ENCODE peak calls at places on chromosomes 13 and 19, in eight cellular contexts. T, H, J, F, V, L, S and O are unnamed samples.
A peak's percentile ranks its signal among the peaks of the same experiment; 100 is the strongest.

GRCh38 chr19:29665826-29666633 is 769 bp downstream of the PLEKHF1 start:
- DNase-seq in T (no peak), H (peak; percentile 87), J (no peak), F (peak; percentile 33), V (no peak), L (no peak), S (no peak), O (no peak)

GRCh38 chr19:45413497-45413896 is 7.1 kb downstream of the POLR1G start:
- DNase-seq in T (no peak), H (no peak), J (no peak), F (no peak), V (no peak), L (no peak), S (no peak), O (peak; percentile 68)

GRCh38 chr19:50647879-50648615 is 1.2 kb upstream of the C19orf81 start:
- DNase-seq in T (no peak), H (no peak), J (no peak), F (no peak), V (no peak), L (no peak), S (no peak), O (no peak)

GRCh38 chr13:40333238-40333637 is 333.2 kb downstream of the FOXO1 start:
- DNase-seq in T (no peak), H (no peak), J (no peak), F (no peak), V (no peak), L (no peak), S (no peak), O (no peak)

GRCh38 chr19:14979136-14979497 is 547 bp downstream of the SLC1A6 start:
- DNase-seq in T (no peak), H (no peak), J (no peak), F (no peak), V (no peak), L (no peak), S (no peak), O (no peak)

GRCh38 chr19:12733369-12733896 is 1.1 kb downstream of the TRIR start:
- DNase-seq in T (peak; percentile 64), H (peak; percentile 76), J (no peak), F (peak; percentile 38), V (no peak), L (no peak), S (peak; percentile 33), O (peak; percentile 64)

GRCh38 chr19:40144947-40145748 is 46.1 kb upstream of the MAP3K10 start:
- DNase-seq in T (no peak), H (no peak), J (no peak), F (no peak), V (no peak), L (no peak), S (no peak), O (no peak)

GRCh38 chr19:52659013-52659412 is 20.9 kb upstream of the ZNF83 start:
- DNase-seq in T (no peak), H (peak; percentile 17), J (no peak), F (no peak), V (no peak), L (no peak), S (no peak), O (no peak)

GRCh38 chr19:51480590-51480989 is 2.3 kb downstream of the CEACAM18 start:
- DNase-seq in T (no peak), H (no peak), J (no peak), F (no peak), V (no peak), L (no peak), S (no peak), O (peak; percentile 20)

GRCh38 chr13:113599396-113599795 is 14.8 kb downstream of the TFDP1 start:
- DNase-seq in T (no peak), H (no peak), J (no peak), F (no peak), V (no peak), L (no peak), S (no peak), O (no peak)

GRCh38 chr19:29524201-29524911 is 1.4 kb upstream of the VSTM2B start:
- DNase-seq in T (no peak), H (peak; percentile 79), J (no peak), F (peak; percentile 68), V (no peak), L (no peak), S (no peak), O (no peak)

GRCh38 chr19:47679922-47680857 is 33.0 kb upstream of the EHD2 start:
- DNase-seq in T (no peak), H (peak; percentile 61), J (no peak), F (no peak), V (no peak), L (no peak), S (no peak), O (no peak)

GRCh38 chr19:17109962-17110598 is 34.5 kb downstream of the MYO9B start:
- DNase-seq in T (no peak), H (no peak), J (no peak), F (no peak), V (no peak), L (peak; percentile 61), S (no peak), O (no peak)

GRCh38 chr19:48544856-48545750 is 6.9 kb upstream of the SULT2B1 start:
- DNase-seq in T (no peak), H (peak; percentile 88), J (no peak), F (no peak), V (no peak), L (no peak), S (no peak), O (no peak)

GRCh38 chr13:112464720-112465119 is 88.6 kb downstream of the SPACA7 start:
- DNase-seq in T (no peak), H (no peak), J (no peak), F (no peak), V (no peak), L (peak; percentile 7), S (no peak), O (no peak)

GRCh38 chr13:111006508-111007031 is 91.7 kb upstream of the ANKRD10 start:
- DNase-seq in T (peak; percentile 66), H (peak; percentile 44), J (no peak), F (no peak), V (peak; percentile 88), L (peak; percentile 61), S (no peak), O (peak; percentile 97)

GRCh38 chr13:97892717-97893116 is 60.8 kb upstream of the IPO5 start:
- DNase-seq in T (peak; percentile 53), H (no peak), J (no peak), F (no peak), V (no peak), L (no peak), S (no peak), O (peak; percentile 38)

GRCh38 chr13:25406377-25406776 is 34.6 kb downstream of the ATP8A2 start:
- DNase-seq in T (peak; percentile 3), H (peak; percentile 45), J (no peak), F (no peak), V (no peak), L (no peak), S (no peak), O (peak; percentile 8)

GRCh38 chr13:37313383-37313782 is 207.9 kb upstream of the CSNK1A1L start:
- DNase-seq in T (no peak), H (no peak), J (no peak), F (no peak), V (no peak), L (peak; percentile 50), S (no peak), O (peak; percentile 44)

GRCh38 chr19:30122431-30122830 is 180.4 kb downstream of the URI1 start:
- DNase-seq in T (no peak), H (no peak), J (no peak), F (no peak), V (no peak), L (no peak), S (no peak), O (no peak)

GRCh38 chr19:15631817-15632216 is 8.9 kb upstream of the CYP4F3 start:
- DNase-seq in T (no peak), H (peak; percentile 52), J (no peak), F (no peak), V (no peak), L (no peak), S (peak; percentile 16), O (peak; percentile 5)

GRCh38 chr13:39415403-39415802 is 187.6 kb downstream of the LHFPL6 start:
- DNase-seq in T (peak; percentile 54), H (no peak), J (no peak), F (no peak), V (peak; percentile 16), L (no peak), S (no peak), O (peak; percentile 72)

GRCh38 chr13:100298116-100298681 is 209.3 kb downstream of the PCCA start:
- DNase-seq in T (no peak), H (no peak), J (no peak), F (no peak), V (no peak), L (no peak), S (no peak), O (no peak)

GRCh38 chr13:98678741-98679140 is 73.7 kb downstream of the SLC15A1 start:
- DNase-seq in T (no peak), H (no peak), J (no peak), F (no peak), V (no peak), L (no peak), S (no peak), O (no peak)

GRCh38 chr13:31209172-31209818 is 9.5 kb downstream of the B3GLCT start:
- DNase-seq in T (peak; percentile 31), H (peak; percentile 66), J (no peak), F (no peak), V (peak; percentile 51), L (peak; percentile 25), S (no peak), O (peak; percentile 59)

GRCh38 chr13:47025791-47026419 is 129.1 kb upstream of the HTR2A start:
- DNase-seq in T (peak; percentile 53), H (no peak), J (no peak), F (no peak), V (no peak), L (no peak), S (no peak), O (no peak)

GRCh38 chr19:49133621-49134454 is 14.5 kb downstream of the PPFIA3 start:
- DNase-seq in T (peak; percentile 45), H (peak; percentile 95), J (no peak), F (no peak), V (peak; percentile 69), L (peak; percentile 60), S (peak; percentile 53), O (peak; percentile 57)

GRCh38 chr13:81929988-81930387 is 1589.1 kb upstream of the SPRY2 start:
- DNase-seq in T (peak; percentile 1), H (peak; percentile 2), J (no peak), F (no peak), V (no peak), L (no peak), S (no peak), O (peak; percentile 71)

GRCh38 chr19:48258350-48258749 is 2.6 kb upstream of the CARD8 start:
- DNase-seq in T (no peak), H (no peak), J (no peak), F (no peak), V (no peak), L (no peak), S (no peak), O (no peak)

GRCh38 chr19:31139871-31140505 is 209.2 kb downstream of the TSHZ3 start:
- DNase-seq in T (peak; percentile 69), H (no peak), J (no peak), F (no peak), V (no peak), L (no peak), S (no peak), O (peak; percentile 85)

GRCh38 chr19:38709119-38709518 is 35.2 kb downstream of the CAPN12 start:
- DNase-seq in T (no peak), H (no peak), J (no peak), F (no peak), V (no peak), L (no peak), S (no peak), O (no peak)

GRCh38 chr19:38135150-38135998 is 88.6 kb downstream of the DPF1 start:
- DNase-seq in T (no peak), H (no peak), J (no peak), F (no peak), V (no peak), L (no peak), S (no peak), O (peak; percentile 37)

GRCh38 chr19:39341122-39341719 is 1.0 kb upstream of the SAMD4B start:
- DNase-seq in T (no peak), H (peak; percentile 77), J (no peak), F (no peak), V (peak; percentile 33), L (peak; percentile 56), S (peak; percentile 13), O (no peak)

GRCh38 chr13:101417043-101417406 is 717 bp upstream of the NALCN start:
- DNase-seq in T (peak; percentile 87), H (peak; percentile 30), J (no peak), F (no peak), V (no peak), L (no peak), S (no peak), O (peak; percentile 69)